ENCODE peak calls at places on chromosomes 13 and 19, in four cellular contexts. U, M, N and E are unnamed samples.

GRCh38 chr19:15464394-15465385 is at the start of gene RASAL3:
- DNase-seq in U (no peak), M (no peak), N (peak), E (peak)

GRCh38 chr19:7636691-7637373 is at the start of gene STXBP2:
- DNase-seq in U (peak), N (peak), M (no peak), E (peak)

GRCh38 chr13:42486711-42487198 is 87.2 kb upstream of the TNFSF11 start:
- DNase-seq in N (no peak), U (no peak), M (peak), E (peak)

GRCh38 chr19:10566658-10567410 is 1.0 kb upstream of the KRI1 start:
- DNase-seq in M (no peak), U (no peak), N (no peak), E (peak)

GRCh38 chr13:23159205-23159586 is 21.6 kb upstream of the SGCG start:
- DNase-seq in N (no peak), U (peak), M (peak), E (peak)

GRCh38 chr19:55333870-55334269 is 5.8 kb upstream of the KMT5C start:
- DNase-seq in M (no peak), N (no peak), U (no peak), E (no peak)

GRCh38 chr13:80341098-80341701 is at the start of gene SPRY2:
- DNase-seq in N (no peak), M (peak), U (peak), E (peak)

GRCh38 chr13:113171250-113172125 is 13.0 kb downstream of the PROZ start:
- DNase-seq in U (no peak), M (no peak), N (no peak), E (no peak)

GRCh38 chr19:51251453-51251790 is 542 bp downstream of the SIGLECL1 start:
- DNase-seq in U (no peak), M (no peak), N (no peak), E (no peak)

GRCh38 chr13:74134777-74135305 is 637 bp upstream of the KLF12 start:
- DNase-seq in M (no peak), U (no peak), N (peak), E (no peak)

GRCh38 chr13:44249439-44249838 is 124.2 kb upstream of the SERP2 start:
- DNase-seq in N (no peak), U (no peak), M (peak), E (no peak)